ENCODE peak calls at places on chromosomes 16 and 17, in seven cellular contexts. D, B, J, L, N, K and H are unnamed samples.

GRCh38 chr17:19409509-19409908 is 1.5 kb upstream of the RNF112 start:
- DNase-seq in D (no peak), B (no peak), J (no peak), L (no peak), N (no peak), K (no peak), H (peak)

GRCh38 chr16:68417711-68418301 is 30.5 kb downstream of the SMPD3 start:
- DNase-seq in D (no peak), B (peak), J (no peak), L (peak), N (peak), K (no peak), H (no peak)

GRCh38 chr17:50279181-50279526 is 4.9 kb downstream of the TMEM92 start:
- DNase-seq in D (no peak), B (no peak), J (no peak), L (no peak), N (no peak), K (no peak), H (no peak)

GRCh38 chr17:37815516-37815915 is 70.7 kb upstream of the HNF1B start:
- DNase-seq in D (no peak), B (no peak), J (no peak), L (no peak), N (no peak), K (no peak), H (no peak)

GRCh38 chr16:87457051-87457611 is 35.7 kb downstream of the ZCCHC14 start:
- DNase-seq in D (no peak), B (no peak), J (no peak), L (no peak), N (no peak), K (no peak), H (no peak)

GRCh38 chr17:42365136-42365535 is 23.1 kb downstream of the STAT3 start:
- DNase-seq in D (no peak), B (no peak), J (no peak), L (no peak), N (no peak), K (peak), H (peak)

GRCh38 chr17:19935169-19935568 is 42.5 kb downstream of the AKAP10 start:
- DNase-seq in D (no peak), B (no peak), J (no peak), L (no peak), N (no peak), K (no peak), H (no peak)

GRCh38 chr16:69465083-69465721 is 40.8 kb downstream of the CYB5B start:
- DNase-seq in D (no peak), B (no peak), J (no peak), L (peak), N (no peak), K (no peak), H (no peak)

GRCh38 chr17:69828087-69828486 is 246.9 kb upstream of the KCNJ16 start:
- DNase-seq in D (no peak), B (no peak), J (no peak), L (no peak), N (no peak), K (no peak), H (no peak)

GRCh38 chr16:84121007-84121406 is 4.3 kb upstream of the MBTPS1 start:
- DNase-seq in D (no peak), B (no peak), J (no peak), L (no peak), N (no peak), K (no peak), H (no peak)

GRCh38 chr17:8821446-8822105 is 22.4 kb upstream of the MFSD6L start:
- DNase-seq in D (no peak), B (no peak), J (no peak), L (no peak), N (peak), K (no peak), H (no peak)

GRCh38 chr17:48545022-48545376 is at the start of gene HOXB2:
- DNase-seq in D (no peak), B (no peak), J (peak), L (no peak), N (no peak), K (peak), H (peak)

GRCh38 chr16:85891033-85891775 is 7.8 kb upstream of the IRF8 start:
- DNase-seq in D (no peak), B (no peak), J (no peak), L (peak), N (no peak), K (no peak), H (no peak)

GRCh38 chr17:37702605-37703004 is 42.3 kb downstream of the HNF1B start:
- DNase-seq in D (no peak), B (no peak), J (no peak), L (peak), N (no peak), K (no peak), H (no peak)

GRCh38 chr17:36755586-36755985 is 154.2 kb downstream of the MRM1 start:
- DNase-seq in D (no peak), B (no peak), J (no peak), L (peak), N (peak), K (peak), H (peak)

GRCh38 chr17:71970312-71970711 is 150.5 kb upstream of the SOX9 start:
- DNase-seq in D (no peak), B (no peak), J (no peak), L (no peak), N (no peak), K (no peak), H (no peak)

GRCh38 chr17:58383892-58384462 is 32.0 kb upstream of the SUPT4H1 start:
- DNase-seq in D (no peak), B (no peak), J (no peak), L (no peak), N (no peak), K (no peak), H (no peak)

GRCh38 chr16:54318941-54319340 is 32.4 kb upstream of the IRX3 start:
- DNase-seq in D (no peak), B (no peak), J (no peak), L (no peak), N (no peak), K (no peak), H (no peak)

GRCh38 chr17:8223356-8224063 is 13.1 kb upstream of the AURKB start:
- DNase-seq in D (peak), B (peak), J (peak), L (peak), N (peak), K (peak), H (peak)

GRCh38 chr17:16820161-16820877 is 130.3 kb downstream of the CCDC144A start:
- DNase-seq in D (peak), B (no peak), J (no peak), L (peak), N (no peak), K (no peak), H (no peak)
- H3K4me3 ChIP-seq in D (no peak), B (no peak), J (peak), L (no peak), N (no peak), K (no peak), H (no peak)

GRCh38 chr16:10835281-10835931 is 16.8 kb upstream of the TVP23A start:
- DNase-seq in D (no peak), B (no peak), J (no peak), L (no peak), N (no peak), K (no peak), H (no peak)
- TF ChIP-seq CTCF in D (no peak), B (no peak), J (no peak), L (no peak), N (no peak), K (no peak), H (no peak)

DNA sequence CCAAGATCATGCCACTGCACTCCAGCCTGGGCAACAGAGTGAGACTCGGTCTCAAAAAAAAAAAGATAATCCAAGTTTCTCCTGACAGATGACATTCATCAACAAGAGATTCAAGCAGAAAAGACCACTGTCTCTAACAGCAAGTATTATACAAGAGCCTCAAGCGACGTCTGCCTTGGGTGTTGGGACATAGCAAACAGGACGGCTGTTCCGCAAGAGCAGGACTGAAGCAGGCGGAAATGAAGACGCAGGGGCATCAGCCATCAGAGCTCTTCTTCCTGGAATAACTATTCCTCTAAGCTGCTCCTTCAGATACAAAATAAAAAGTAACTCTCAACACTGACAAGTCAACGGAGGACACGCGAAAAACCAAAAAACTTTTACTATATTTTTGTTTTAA is 54.0 kb downstream of the ANKRD11 start:
- DNase-seq in D (no peak), B (no peak), J (no peak), L (no peak), N (no peak), K (no peak), H (no peak)
- H3K4me3 ChIP-seq in D (no peak), B (no peak), J (no peak), L (no peak), N (no peak), K (no peak), H (no peak)

GRCh38 chr16:67201411-67202345 is 2.7 kb downstream of the ELMO3 start:
- DNase-seq in D (no peak), B (no peak), J (peak), L (no peak), N (no peak), K (peak), H (no peak)

GRCh38 chr16:67199011-67199807 is at the start of gene ELMO3:
- DNase-seq in D (no peak), B (peak), J (no peak), L (peak), N (peak), K (peak), H (no peak)

GRCh38 chr16:67200491-67200890 is 1.6 kb downstream of the ELMO3 start:
- DNase-seq in D (no peak), B (no peak), J (peak), L (no peak), N (no peak), K (no peak), H (no peak)

GRCh38 chr16:67198238-67198734 is 645 bp upstream of the ELMO3 start:
- DNase-seq in D (no peak), B (no peak), J (no peak), L (peak), N (peak), K (no peak), H (peak)

DNA sequence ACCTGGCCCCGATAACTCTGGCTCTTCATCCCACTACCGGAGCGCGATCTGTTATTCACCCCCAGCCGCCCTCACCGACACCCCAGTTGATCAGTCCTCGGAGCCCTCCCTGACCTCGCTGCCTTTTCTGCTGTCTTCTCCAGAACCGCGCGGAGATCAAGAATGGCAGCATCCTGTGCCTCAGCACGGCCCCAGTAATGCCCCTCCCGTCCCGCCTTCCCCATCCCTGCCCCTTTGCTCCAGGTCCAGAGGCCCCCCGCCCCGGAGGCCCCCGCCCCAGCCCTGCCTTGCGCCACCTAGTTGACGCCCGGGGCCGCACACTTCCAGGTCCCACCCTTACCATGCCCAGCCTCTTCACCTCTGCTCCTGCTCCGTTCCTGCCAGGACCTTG is 872 bp downstream of the ELMO3 start:
- DNase-seq in D (no peak), B (no peak), J (no peak), L (peak), N (no peak), K (no peak), H (no peak)
- TF ChIP-seq CTCF in D (no peak), B (no peak), J (no peak), L (no peak), N (no peak), K (no peak), H (no peak)

GRCh38 chr17:80790021-80790765 is 201.4 kb upstream of the CHMP6 start:
- DNase-seq in D (no peak), B (peak), J (no peak), L (no peak), N (no peak), K (no peak), H (no peak)
- H3K4me3 ChIP-seq in D (no peak), B (no peak), J (no peak), L (no peak), N (no peak), K (no peak), H (no peak)